ENCODE peak calls at places on chromosomes 6 and 20, in seven cellular contexts. C is Peyer's patch, T is AG09309, X is GM04503, Y is bronchial epithelial cell, U is posterior cingulate gyrus, Q is neural crest cell. B is an unnamed sample.

GRCh38 chr6:33936911-33937310 is 133.1 kb upstream of the MLN start:
- DNase-seq in C (no peak), T (no peak), X (no peak), Y (no peak), U (no peak), Q (no peak), B (no peak)

GRCh38 chr20:20837574-20838021 is 125.2 kb upstream of the RALGAPA2 start:
- DNase-seq in C (peak; percentile 58), T (peak; percentile 8), X (no peak), Y (peak; percentile 33), U (peak; percentile 81), Q (peak; percentile 72), B (peak; percentile 4)

GRCh38 chr6:45630801-45631200 is 253.1 kb upstream of the SUPT3H start:
- DNase-seq in C (no peak), T (no peak), X (no peak), Y (no peak), U (no peak), Q (no peak), B (no peak)

GRCh38 chr6:106256201-106256968 is 69.2 kb downstream of the ATG5 start:
- DNase-seq in C (no peak), T (no peak), X (no peak), Y (peak; percentile 82), U (no peak), Q (no peak), B (no peak)

GRCh38 chr6:158770948-158771347 is 48.2 kb downstream of the EZR start:
- DNase-seq in C (no peak), T (no peak), X (no peak), Y (no peak), U (no peak), Q (no peak), B (no peak)

GRCh38 chr20:50496773-50497375 is 13.3 kb upstream of the PTPN1 start:
- DNase-seq in C (no peak), T (no peak), X (no peak), Y (peak; percentile 99), U (no peak), Q (no peak), B (no peak)

GRCh38 chr20:54869765-54870164 is 394.4 kb downstream of the DOK5 start:
- DNase-seq in C (no peak), T (no peak), X (no peak), Y (no peak), U (no peak), Q (no peak), B (no peak)

GRCh38 chr6:90399970-90400369 is 103.3 kb upstream of the BACH2 start:
- DNase-seq in C (no peak), T (no peak), X (no peak), Y (no peak), U (no peak), Q (no peak), B (no peak)

GRCh38 chr20:8627386-8628030 is 441.4 kb upstream of the PLCB4 start:
- DNase-seq in C (no peak), T (no peak), X (no peak), Y (no peak), U (no peak), Q (no peak), B (no peak)

GRCh38 chr20:59643616-59644061 is 39.3 kb downstream of the PHACTR3 start:
- DNase-seq in C (no peak), T (no peak), X (no peak), Y (no peak), U (peak; percentile 70), Q (no peak), B (no peak)

GRCh38 chr6:118509009-118509617 is 39.0 kb upstream of the PLN start:
- DNase-seq in C (no peak), T (no peak), X (no peak), Y (peak; percentile 33), U (peak; percentile 44), Q (no peak), B (no peak)

GRCh38 chr6:136725124-136725523 is 67.2 kb downstream of the MAP3K5 start:
- DNase-seq in C (no peak), T (no peak), X (no peak), Y (no peak), U (no peak), Q (no peak), B (no peak)

GRCh38 chr20:41717464-41717863 is 99.3 kb upstream of the CHD6 start:
- DNase-seq in C (no peak), T (no peak), X (no peak), Y (no peak), U (peak; percentile 38), Q (no peak), B (no peak)

GRCh38 chr6:48550607-48551006 is 439.6 kb upstream of the PTCHD4 start:
- DNase-seq in C (no peak), T (no peak), X (no peak), Y (no peak), U (no peak), Q (no peak), B (no peak)

GRCh38 chr6:43608310-43608763 is 20.7 kb downstream of the GTPBP2 start:
- DNase-seq in C (no peak), T (no peak), X (peak; percentile 30), Y (peak; percentile 71), U (peak; percentile 70), Q (peak; percentile 76), B (peak; percentile 44)

GRCh38 chr6:106180208-106180607 is 94.1 kb downstream of the PRDM1 start:
- DNase-seq in C (no peak), T (no peak), X (no peak), Y (no peak), U (no peak), Q (no peak), B (peak; percentile 38)

GRCh38 chr6:134746125-134746524 is 203.8 kb downstream of the ALDH8A1 start:
- DNase-seq in C (no peak), T (no peak), X (no peak), Y (no peak), U (no peak), Q (no peak), B (no peak)

GRCh38 chr6:12334524-12335130 is 44.5 kb downstream of the EDN1 start:
- DNase-seq in C (no peak), T (no peak), X (no peak), Y (peak; percentile 53), U (no peak), Q (no peak), B (no peak)

GRCh38 chr20:10671221-10671849 is 2.5 kb downstream of the JAG1 start:
- DNase-seq in C (peak; percentile 84), T (peak; percentile 90), X (no peak), Y (peak; percentile 90), U (peak; percentile 64), Q (peak; percentile 44), B (no peak)

GRCh38 chr20:3818155-3819151 is 1.9 kb upstream of the AP5S1 start:
- DNase-seq in C (peak; percentile 74), T (no peak), X (peak; percentile 39), Y (peak; percentile 63), U (peak; percentile 52), Q (peak; percentile 58), B (no peak)

GRCh38 chr6:42352856-42353564 is 98.7 kb downstream of the TRERF1 start:
- DNase-seq in C (no peak), T (peak; percentile 50), X (no peak), Y (peak; percentile 79), U (no peak), Q (no peak), B (no peak)

GRCh38 chr20:53739799-53740785 is 146.5 kb upstream of the ZNF217 start:
- DNase-seq in C (no peak), T (no peak), X (no peak), Y (peak; percentile 63), U (no peak), Q (no peak), B (peak; percentile 27)

GRCh38 chr20:43824699-43825402 is 89.8 kb upstream of the TOX2 start:
- DNase-seq in C (no peak), T (no peak), X (no peak), Y (no peak), U (peak; percentile 23), Q (peak; percentile 16), B (no peak)

GRCh38 chr6:139926711-139927110 is 552.3 kb upstream of the CITED2 start:
- DNase-seq in C (no peak), T (no peak), X (no peak), Y (no peak), U (no peak), Q (no peak), B (no peak)

GRCh38 chr6:7389162-7389450 is 436 bp downstream of the CAGE1 start:
- DNase-seq in C (no peak), T (no peak), X (peak; percentile 12), Y (peak; percentile 72), U (no peak), Q (no peak), B (no peak)

GRCh38 chr20:39039261-39039660 is 77.1 kb downstream of the DHX35 start:
- DNase-seq in C (no peak), T (no peak), X (no peak), Y (no peak), U (no peak), Q (no peak), B (no peak)

GRCh38 chr20:37424062-37424851 is 78.3 kb downstream of the SRC start:
- DNase-seq in C (no peak), T (no peak), X (no peak), Y (no peak), U (no peak), Q (no peak), B (no peak)

GRCh38 chr6:111381126-111381525 is 101.9 kb downstream of the REV3L start:
- DNase-seq in C (no peak), T (no peak), X (no peak), Y (no peak), U (no peak), Q (no peak), B (no peak)